ENCODE peak calls at places on chromosomes 1 and 21, in nine cellular contexts. Z is Caco-2, K is esophagus squamous epithelium, W is right lobe of liver, L is tibial nerve, D is A673, I is lung, E is H1, G is adrenal gland. J is an unnamed sample. For H3K4me1, the result is how much of the 10 kb centered on the place peaks cover.

GRCh38 chr1:54811739-54812655 is 10.9 kb upstream of the TTC22 start:
- DNase-seq in Z (no peak), K (no peak), W (no peak), L (no peak), D (no peak), I (no peak), E (peak), G (no peak), J (no peak)

GRCh38 chr1:31621872-31622730 is 4.6 kb downstream of the HCRTR1 start:
- DNase-seq in Z (no peak), K (no peak), W (no peak), L (no peak), D (no peak), I (no peak), E (no peak), G (peak), J (no peak)

GRCh38 chr1:210344706-210345105 is 16.0 kb downstream of the HHAT start:
- DNase-seq in Z (no peak), K (no peak), W (no peak), L (no peak), D (peak), I (no peak), E (no peak), G (no peak), J (no peak)

GRCh38 chr1:37890378-37891014 is 31.1 kb upstream of the MTF1 start:
- DNase-seq in Z (peak), K (no peak), W (no peak), L (no peak), D (peak), I (no peak), E (no peak), G (no peak), J (no peak)

GRCh38 chr1:111733183-111733995 is 5.8 kb downstream of the INKA2 start:
- DNase-seq in Z (peak), K (no peak), W (no peak), L (no peak), D (no peak), I (peak), E (peak), G (peak), J (no peak)

GRCh38 chr21:28932717-28933116 is 60.0 kb downstream of the LTN1 start:
- DNase-seq in Z (no peak), K (no peak), W (no peak), L (no peak), D (no peak), I (no peak), E (no peak), G (no peak), J (no peak)

GRCh38 chr1:180542530-180543171 is 16.1 kb upstream of the OVAAL start:
- DNase-seq in Z (no peak), K (no peak), W (no peak), L (no peak), D (no peak), I (no peak), E (no peak), G (no peak), J (no peak)

GRCh38 chr1:201228011-201228983 is 37.7 kb downstream of the IGFN1 start:
- DNase-seq in Z (peak), K (no peak), W (no peak), L (no peak), D (no peak), I (peak), E (peak), G (no peak), J (no peak)

GRCh38 chr1:78329475-78329874 is 161.3 kb upstream of the PTGFR start:
- DNase-seq in Z (no peak), K (no peak), W (no peak), L (no peak), D (no peak), I (no peak), E (no peak), G (no peak), J (no peak)

GRCh38 chr1:167563579-167564246 is 10.2 kb upstream of the CREG1 start:
- DNase-seq in Z (no peak), K (no peak), W (no peak), L (no peak), D (no peak), I (no peak), E (no peak), G (peak), J (no peak)

GRCh38 chr1:206508956-206509355 is 1.6 kb downstream of the RASSF5 start:
- DNase-seq in Z (no peak), K (no peak), W (peak), L (no peak), D (no peak), I (no peak), E (no peak), G (no peak), J (no peak)

GRCh38 chr1:14345925-14346550 is 252.4 kb upstream of the KAZN start:
- DNase-seq in Z (no peak), K (no peak), W (no peak), L (no peak), D (no peak), I (no peak), E (no peak), G (no peak), J (no peak)

GRCh38 chr1:28510350-28511223 is 4.7 kb downstream of the RCC1 start:
- DNase-seq in Z (no peak), K (no peak), W (no peak), L (no peak), D (peak), I (no peak), E (no peak), G (no peak), J (no peak)

GRCh38 chr1:203168256-203168786 is 7.3 kb downstream of the MYBPH start:
- DNase-seq in Z (no peak), K (no peak), W (no peak), L (no peak), D (no peak), I (no peak), E (no peak), G (no peak), J (no peak)

GRCh38 chr21:26941436-26941835 is 25.5 kb downstream of the ADAMTS5 start:
- DNase-seq in Z (no peak), K (no peak), W (no peak), L (no peak), D (no peak), I (no peak), E (no peak), G (no peak), J (no peak)

GRCh38 chr1:1058088-1058905 is 15.8 kb downstream of the RNF223 start:
- DNase-seq in Z (peak), K (no peak), W (no peak), L (no peak), D (no peak), I (no peak), E (no peak), G (no peak), J (no peak)

GRCh38 chr1:105793541-105794146 is 1262.8 kb upstream of the PRMT6 start:
- DNase-seq in Z (peak), K (no peak), W (no peak), L (no peak), D (peak), I (no peak), E (peak), G (peak), J (no peak)

GRCh38 chr1:78333426-78334012 is 157.3 kb upstream of the PTGFR start:
- DNase-seq in Z (no peak), K (no peak), W (no peak), L (no peak), D (peak), I (no peak), E (no peak), G (peak), J (no peak)

DNA sequence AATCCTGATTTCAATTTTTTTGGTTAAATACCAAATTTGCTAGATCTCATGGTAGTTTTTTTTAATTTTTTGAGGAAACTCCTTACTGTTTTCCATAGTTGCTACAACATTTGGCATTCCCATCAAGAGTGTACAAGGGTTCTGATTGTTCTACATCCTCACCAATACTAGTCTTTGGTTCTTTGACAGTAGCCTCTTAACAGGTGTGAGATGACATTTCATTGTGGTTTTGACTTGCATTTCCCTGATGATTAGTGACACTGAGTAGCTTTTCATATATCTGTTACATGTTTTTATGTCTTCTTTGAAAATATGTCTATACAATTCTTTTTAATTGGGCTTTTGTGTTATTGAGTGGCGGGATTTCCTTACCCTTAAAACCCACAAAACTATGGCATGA is 20.9 kb upstream of the RGS13 start:
- DNase-seq in Z (no peak), K (no peak), W (no peak), L (no peak), D (no peak), I (no peak), E (no peak), G (no peak), J (no peak)
- H3K4me1 ChIP-seq in Z (under half), K (under half), W (under half), L (under half), D (under half), I (under half), E (under half), G (under half), J (under half)

DNA sequence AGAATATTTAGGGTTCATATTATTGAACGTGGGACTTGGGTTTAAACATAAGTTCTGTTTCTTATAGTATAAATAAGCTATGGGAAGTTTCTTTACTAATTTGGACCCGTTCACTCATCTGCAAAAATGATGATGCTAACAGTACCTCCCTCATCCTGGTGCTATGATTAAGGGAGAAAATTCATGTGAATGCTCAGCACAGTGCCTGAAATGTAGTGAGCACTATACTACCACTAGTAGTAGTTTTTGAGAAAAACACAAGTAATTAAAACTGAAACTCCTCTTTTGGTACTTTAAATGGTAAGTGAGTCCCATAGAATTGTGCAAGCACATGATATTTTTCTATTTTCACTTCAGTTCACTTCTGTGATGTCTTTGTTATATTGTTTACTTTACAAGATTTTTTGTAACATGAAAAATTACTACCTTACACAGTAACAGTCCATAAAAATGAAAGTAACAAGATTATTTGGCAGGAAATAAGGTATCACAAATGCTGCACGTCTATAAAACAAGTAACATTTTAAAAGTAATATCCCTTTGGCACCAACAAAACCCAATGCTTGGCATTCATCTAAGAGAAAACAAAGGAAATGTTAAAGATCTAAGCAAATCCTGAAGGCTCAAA is 11.3 kb upstream of the PTPRC start:
- DNase-seq in Z (no peak), K (no peak), W (no peak), L (no peak), D (no peak), I (no peak), E (no peak), G (no peak), J (no peak)
- H3K4me3 ChIP-seq in Z (no peak), K (no peak), W (no peak), L (no peak), D (no peak), I (no peak), E (no peak), G (no peak), J (no peak)

GRCh38 chr21:34913786-34914185 is 135.3 kb downstream of the RUNX1 start:
- DNase-seq in Z (no peak), K (no peak), W (no peak), L (no peak), D (no peak), I (no peak), E (no peak), G (no peak), J (no peak)

GRCh38 chr21:34911360-34911759 is 137.7 kb downstream of the RUNX1 start:
- DNase-seq in Z (no peak), K (no peak), W (no peak), L (no peak), D (no peak), I (peak), E (no peak), G (no peak), J (no peak)

GRCh38 chr21:34910396-34910795 is 138.7 kb downstream of the RUNX1 start:
- DNase-seq in Z (no peak), K (no peak), W (peak), L (no peak), D (no peak), I (peak), E (no peak), G (no peak), J (no peak)

GRCh38 chr21:34914239-34914638 is 134.9 kb downstream of the RUNX1 start:
- DNase-seq in Z (no peak), K (no peak), W (no peak), L (no peak), D (no peak), I (no peak), E (no peak), G (no peak), J (no peak)

GRCh38 chr21:34912022-34912933 is 136.8 kb downstream of the RUNX1 start:
- DNase-seq in Z (no peak), K (no peak), W (no peak), L (no peak), D (no peak), I (no peak), E (no peak), G (no peak), J (no peak)
- TF ChIP-seq CTCF in Z (no peak), K (no peak), W (no peak), L (no peak), D (no peak), I (no peak), E (no peak), G (no peak), J (no peak)

GRCh38 chr1:22078133-22078532 is 25.6 kb downstream of the CDC42 start:
- DNase-seq in Z (no peak), K (no peak), W (no peak), L (no peak), D (no peak), I (no peak), E (no peak), G (no peak), J (no peak)
- H3K4me1 ChIP-seq in Z (under half), K (under half), W (under half), L (under half), D (under half), I (under half), E (under half), G (under half), J (under half)

GRCh38 chr1:5730272-5731109 is 261.7 kb downstream of the NPHP4 start:
- DNase-seq in Z (no peak), K (no peak), W (peak), L (no peak), D (no peak), I (no peak), E (no peak), G (no peak), J (peak)
- H3K4me3 ChIP-seq in Z (no peak), K (no peak), W (no peak), L (no peak), D (no peak), I (no peak), E (no peak), G (no peak), J (no peak)

DNA sequence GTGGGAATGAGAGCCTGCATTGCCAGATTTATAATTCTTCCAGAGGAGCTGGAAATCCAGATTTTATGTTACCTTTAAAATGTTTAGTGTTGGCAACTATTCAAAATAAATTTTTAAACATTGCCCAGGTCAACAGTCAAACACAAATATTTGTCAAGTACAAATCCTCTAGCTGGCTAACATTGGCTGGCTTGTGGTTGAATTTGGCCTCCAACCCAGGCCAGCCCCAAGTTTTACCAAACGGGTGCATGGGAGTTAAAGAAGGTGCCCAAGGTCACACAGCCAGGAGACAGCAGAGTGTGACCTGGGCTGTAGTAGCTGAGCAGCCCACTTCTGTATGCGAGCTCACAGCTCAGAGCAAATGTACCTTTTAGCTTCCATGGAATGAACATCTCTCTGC is 240.6 kb downstream of the DSCAM start:
- DNase-seq in Z (no peak), K (no peak), W (peak), L (no peak), D (no peak), I (no peak), E (no peak), G (no peak), J (no peak)
- TF ChIP-seq CTCF in Z (no peak), K (no peak), W (no peak), L (no peak), D (no peak), I (no peak), E (no peak), G (no peak), J (no peak)

DNA sequence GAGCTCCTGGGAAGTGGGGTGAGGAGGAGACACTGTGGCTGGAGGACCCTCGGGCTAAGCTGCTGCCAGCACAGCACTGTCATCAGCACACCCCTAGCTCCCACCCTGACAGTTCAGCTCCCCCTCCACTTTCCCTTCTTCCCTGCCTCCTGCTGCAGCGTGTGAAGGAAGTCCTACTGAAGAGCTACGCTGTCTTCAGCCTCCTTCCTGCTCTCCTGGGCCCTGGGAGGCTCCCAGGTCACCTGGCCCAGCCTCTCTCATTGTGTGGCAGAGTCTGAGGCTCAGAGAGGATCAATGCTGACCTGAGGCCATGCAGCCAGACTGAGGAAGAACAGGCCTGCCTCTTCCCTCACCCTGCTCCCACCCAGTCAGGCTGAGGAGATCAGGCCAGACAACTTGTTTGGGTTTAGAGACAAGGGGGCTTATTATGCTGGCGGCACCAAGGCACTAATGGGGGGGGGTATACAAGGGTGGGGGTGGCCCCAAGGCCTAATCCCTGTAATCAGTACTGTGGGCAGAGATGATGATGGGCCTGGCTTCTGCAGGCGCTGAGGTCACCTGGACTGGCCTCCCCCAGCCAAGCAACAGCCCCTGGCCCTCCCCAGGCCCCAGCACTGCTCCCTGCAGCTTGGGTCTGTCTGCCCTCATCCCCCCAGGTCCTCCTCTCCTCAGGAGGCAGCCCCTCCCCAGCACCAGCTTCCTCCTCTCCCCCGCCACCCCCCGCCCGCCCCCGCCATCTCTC is 9.1 kb downstream of the NES start:
- DNase-seq in Z (no peak), K (no peak), W (no peak), L (no peak), D (no peak), I (no peak), E (peak), G (no peak), J (no peak)
- H3K4me1 ChIP-seq in Z (half or more), K (under half), W (under half), L (half or more), D (under half), I (under half), E (under half), G (under half), J (under half)

GRCh38 chr1:110390692-110391232 is at the start of gene SLC16A4:
- DNase-seq in Z (peak), K (no peak), W (no peak), L (no peak), D (no peak), I (no peak), E (no peak), G (no peak), J (no peak)
- H3K4me3 ChIP-seq in Z (peak), K (no peak), W (peak), L (peak), D (no peak), I (no peak), E (no peak), G (peak), J (no peak)

J was measured in RWPE2.